ENCODE peak calls at places on chromosomes 3 and 15, in eight cellular contexts. D is HFF-Myc, A is ovary, W is cardiac fibroblast, O is fibroblast of pulmonary artery, Z is lower leg skin, J is NB4, M is GM12865. U is an unnamed sample.

GRCh38 chr3:7739754-7740153 is 761.9 kb upstream of the LMCD1 start:
- DNase-seq in D (no peak), A (no peak), W (no peak), O (no peak), Z (no peak), J (no peak), M (no peak), U (no peak)

GRCh38 chr3:39128951-39129350 is 21.5 kb downstream of the TTC21A start:
- DNase-seq in D (no peak), A (no peak), W (no peak), O (no peak), Z (no peak), J (no peak), M (no peak), U (no peak)

GRCh38 chr3:10434144-10434937 is 71.0 kb downstream of the ATP2B2 start:
- DNase-seq in D (no peak), A (no peak), W (no peak), O (no peak), Z (no peak), J (no peak), M (no peak), U (no peak)

GRCh38 chr3:105399062-105399461 is 32.4 kb downstream of the ALCAM start:
- DNase-seq in D (no peak), A (no peak), W (no peak), O (no peak), Z (no peak), J (no peak), M (no peak), U (no peak)

GRCh38 chr3:58693929-58694850 is 27.6 kb upstream of the FAM3D start:
- DNase-seq in D (no peak), A (no peak), W (no peak), O (no peak), Z (no peak), J (no peak), M (peak; percentile 72), U (no peak)

GRCh38 chr15:68791431-68792283 is 29.0 kb downstream of the ANP32A start:
- DNase-seq in D (no peak), A (no peak), W (no peak), O (no peak), Z (no peak), J (no peak), M (peak; percentile 91), U (no peak)

GRCh38 chr15:95987886-95988573 is 342.5 kb upstream of the NR2F2 start:
- DNase-seq in D (no peak), A (no peak), W (no peak), O (no peak), Z (no peak), J (no peak), M (no peak), U (no peak)

GRCh38 chr15:39287322-39288195 is 293.3 kb upstream of the THBS1 start:
- DNase-seq in D (no peak), A (no peak), W (peak; percentile 30), O (peak; percentile 48), Z (no peak), J (peak; percentile 3), M (no peak), U (peak; percentile 60)

GRCh38 chr15:99504823-99505551 is 60.8 kb upstream of the MEF2A start:
- DNase-seq in D (no peak), A (no peak), W (peak; percentile 21), O (peak; percentile 30), Z (peak; percentile 9), J (peak; percentile 63), M (peak; percentile 79), U (no peak)

GRCh38 chr3:123799544-123800351 is 84.4 kb downstream of the MYLK start:
- DNase-seq in D (peak; percentile 72), A (no peak), W (no peak), O (no peak), Z (peak; percentile 16), J (no peak), M (no peak), U (peak; percentile 68)

GRCh38 chr15:76839173-76839572 is 66.0 kb downstream of the SCAPER start:
- DNase-seq in D (no peak), A (no peak), W (no peak), O (no peak), Z (no peak), J (no peak), M (no peak), U (no peak)

GRCh38 chr3:133894334-133895207 is 1.1 kb downstream of the RAB6B start:
- DNase-seq in D (no peak), A (no peak), W (no peak), O (no peak), Z (no peak), J (no peak), M (no peak), U (no peak)

GRCh38 chr15:80003171-80003570 is 32.2 kb upstream of the BCL2A1 start:
- DNase-seq in D (peak; percentile 72), A (no peak), W (no peak), O (no peak), Z (no peak), J (no peak), M (no peak), U (peak; percentile 32)

GRCh38 chr15:81176291-81176893 is 20.3 kb upstream of the IL16 start:
- DNase-seq in D (no peak), A (no peak), W (peak; percentile 43), O (no peak), Z (no peak), J (no peak), M (no peak), U (no peak)

GRCh38 chr3:182470187-182470586 is 323.1 kb upstream of the ATP11B start:
- DNase-seq in D (no peak), A (no peak), W (no peak), O (no peak), Z (no peak), J (no peak), M (no peak), U (no peak)

GRCh38 chr15:91426412-91426811 is 326.4 kb downstream of the SV2B start:
- DNase-seq in D (no peak), A (no peak), W (no peak), O (no peak), Z (no peak), J (no peak), M (no peak), U (no peak)

GRCh38 chr3:139522421-139522820 is 17.1 kb downstream of the RBP1 start:
- DNase-seq in D (no peak), A (no peak), W (no peak), O (no peak), Z (peak; percentile 4), J (peak; percentile 10), M (no peak), U (no peak)
- TF ChIP-seq CTCF in D (no peak), A (no peak), W (no peak), O (peak; percentile 6), Z (no peak), J (peak; percentile 9), M (no peak), U (no peak)

DNA sequence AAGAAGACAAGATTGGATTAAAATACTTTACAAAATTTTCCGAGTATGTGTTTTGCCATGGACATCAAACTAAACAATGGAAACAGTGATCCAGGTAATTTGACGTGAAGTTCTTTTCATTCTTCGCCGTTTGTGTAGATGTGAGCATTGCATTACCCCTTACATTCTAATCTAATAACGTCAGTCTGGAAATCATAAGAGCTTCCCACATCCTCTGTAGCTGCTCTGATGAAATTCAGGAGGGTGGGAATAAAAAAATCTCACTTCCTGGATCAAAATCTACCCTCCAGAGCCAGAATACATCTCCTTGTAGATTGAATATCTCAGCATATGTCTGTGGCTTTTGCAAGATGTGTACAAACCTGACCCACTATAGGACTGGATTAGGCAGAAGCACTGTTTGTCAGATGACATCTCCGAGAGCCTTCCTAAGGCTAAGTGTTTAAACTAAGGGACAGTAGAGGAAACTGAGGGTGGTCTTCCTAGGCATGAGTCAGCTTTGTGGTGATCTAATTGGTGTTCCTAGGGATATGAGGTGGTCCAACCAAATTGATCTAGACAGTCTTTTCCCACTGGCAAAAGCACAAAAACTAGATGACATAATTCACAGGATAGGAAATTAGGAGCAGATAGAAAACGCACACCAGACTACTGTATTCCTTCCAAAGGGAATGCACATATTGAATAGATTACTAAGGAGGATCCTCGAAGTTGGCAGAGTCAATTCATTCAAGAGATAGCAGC is 216.2 kb upstream of the LRTM1 start:
- DNase-seq in D (no peak), A (no peak), W (peak; percentile 73), O (peak; percentile 86), Z (no peak), J (no peak), M (no peak), U (peak; percentile 94)
- H3K4me3 ChIP-seq in D (no peak overlapping the region), A (no peak overlapping the region), W (no peak overlapping the region), O (no peak overlapping the region), Z (no peak overlapping the region), J (no peak overlapping the region), M (no peak overlapping the region), U (no peak overlapping the region)

GRCh38 chr3:101638262-101638745 is 38.6 kb downstream of the ZBTB11 start:
- DNase-seq in D (no peak), A (no peak), W (no peak), O (no peak), Z (no peak), J (peak; percentile 15), M (peak; percentile 8), U (no peak)

GRCh38 chr3:101634591-101635196 is 42.2 kb downstream of the ZBTB11 start:
- DNase-seq in D (no peak), A (no peak), W (no peak), O (no peak), Z (no peak), J (no peak), M (no peak), U (no peak)

GRCh38 chr3:101635345-101635744 is 41.6 kb downstream of the ZBTB11 start:
- DNase-seq in D (no peak), A (no peak), W (no peak), O (no peak), Z (no peak), J (no peak), M (no peak), U (no peak)

GRCh38 chr3:101637461-101637860 is 39.5 kb downstream of the ZBTB11 start:
- DNase-seq in D (no peak), A (no peak), W (no peak), O (no peak), Z (no peak), J (no peak), M (no peak), U (no peak)

DNA sequence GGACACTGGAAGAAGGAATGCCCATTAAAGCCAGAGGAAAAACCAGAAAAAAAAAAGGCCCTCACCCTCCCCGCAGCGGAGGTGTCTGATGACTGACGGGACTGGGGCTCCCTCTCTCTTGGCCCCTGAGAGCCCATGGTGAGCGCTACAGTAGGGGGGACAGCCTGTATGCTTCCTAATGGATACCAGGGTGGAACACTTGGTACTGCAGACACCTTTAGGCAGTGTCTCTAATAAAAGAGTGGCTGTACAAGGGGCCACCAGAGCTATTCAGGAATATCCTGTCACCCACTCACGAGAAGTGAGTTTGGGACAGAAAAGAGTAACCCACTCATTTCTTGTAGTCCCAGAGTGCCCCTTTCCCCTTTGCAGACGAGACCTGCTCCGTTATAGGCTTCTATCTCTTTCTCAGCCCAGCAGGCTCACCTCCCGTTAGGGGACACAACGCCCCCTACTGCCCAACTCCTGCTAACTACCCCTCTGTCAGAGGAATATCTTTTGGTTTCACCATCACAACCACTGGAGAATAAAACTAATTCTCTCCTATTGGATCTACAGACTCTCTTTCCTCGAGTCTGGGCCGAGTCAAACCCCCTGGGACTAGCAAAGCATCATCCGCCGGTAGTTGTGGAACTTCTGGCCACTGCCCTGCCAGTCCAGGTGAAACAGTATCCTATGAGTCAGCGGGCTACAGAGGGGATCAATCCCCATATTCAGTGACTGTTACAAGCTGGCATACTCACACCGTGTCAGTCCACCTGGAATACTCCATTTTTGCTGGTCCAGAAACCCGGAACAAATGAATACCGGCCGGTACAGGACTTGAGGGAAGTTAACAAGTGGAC is 40.8 kb downstream of the ZBTB11 start:
- DNase-seq in D (peak; percentile 10), A (peak; percentile 42), W (peak; percentile 48), O (peak; percentile 52), Z (peak; percentile 21), J (peak; percentile 67), M (peak; percentile 64), U (peak; percentile 27)
- TF ChIP-seq CTCF in D (peak; percentile 81), A (no peak), W (peak; percentile 64), O (peak; percentile 64), Z (no peak), J (peak; percentile 63), M (peak; percentile 65), U (peak; percentile 67)

GRCh38 chr3:195811756-195812155 is at the start of gene MUC4:
- DNase-seq in D (no peak), A (no peak), W (no peak), O (no peak), Z (no peak), J (no peak), M (no peak), U (no peak)
- H3K4me3 ChIP-seq in D (no peak within 1 kb of the TSS), A (no peak within 1 kb of the TSS), W (no peak within 1 kb of the TSS), O (no peak within 1 kb of the TSS), Z (no peak within 1 kb of the TSS), J (no peak within 1 kb of the TSS), M (no peak within 1 kb of the TSS), U (no peak within 1 kb of the TSS)